ENCODE peak calls at places on chromosome 12, in six cellular contexts. F is adrenal gland, C is GM23338, O is fibroblast of lung, L is A549, K is heart right ventricle. Z is an unnamed sample.
A peak's percentile ranks its signal among the peaks of the same experiment; 100 is the strongest.

GRCh38 chr12:82730832-82731497 is 44.3 kb downstream of the TMTC2 start:
- DNase-seq in K (no peak), O (peak; percentile 92), C (no peak), F (no peak), L (no peak), Z (no peak)

GRCh38 chr12:16691624-16692023 is 85.7 kb upstream of the LMO3 start:
- DNase-seq in C (peak; percentile 6), K (no peak), F (no peak), O (no peak), L (no peak), Z (no peak)

GRCh38 chr12:106915635-106916026 is 40.1 kb upstream of the TMEM263 start:
- DNase-seq in C (no peak), O (no peak), K (no peak), F (no peak), L (no peak), Z (no peak)

GRCh38 chr12:11822071-11822818 is 172.8 kb downstream of the ETV6 start:
- DNase-seq in K (no peak), O (peak; percentile 82), F (no peak), L (no peak), C (no peak), Z (no peak)

GRCh38 chr12:32995623-32996022 is 99.0 kb upstream of the PKP2 start:
- DNase-seq in F (no peak), O (no peak), L (no peak), K (no peak), C (no peak), Z (no peak)

GRCh38 chr12:127230843-127231260 is 1036.1 kb upstream of the TMEM132C start:
- DNase-seq in F (no peak), C (no peak), K (no peak), L (no peak), O (peak; percentile 99), Z (no peak)

GRCh38 chr12:25648460-25648859 is 95.4 kb upstream of the LMNTD1 start:
- DNase-seq in L (peak; percentile 24), K (peak; percentile 31), F (peak; percentile 70), C (peak; percentile 41), O (peak; percentile 80), Z (no peak)

GRCh38 chr12:55931780-55932545 is 1.0 kb downstream of the DGKA start:
- DNase-seq in O (peak; percentile 48), L (peak; percentile 44), K (peak; percentile 54), C (peak; percentile 70), F (peak; percentile 55), Z (no peak)

GRCh38 chr12:51534675-51535074 is 56.4 kb upstream of the SCN8A start:
- DNase-seq in O (no peak), F (no peak), C (no peak), K (no peak), L (no peak), Z (no peak)

GRCh38 chr12:30695327-30696102 is at the start of gene IPO8:
- DNase-seq in F (peak; percentile 94), O (peak; percentile 93), C (peak; percentile 95), L (peak; percentile 89), K (peak; percentile 95), Z (no peak)

GRCh38 chr12:27635349-27635972 is 60.8 kb upstream of the REP15 start:
- DNase-seq in C (peak; percentile 65), L (peak; percentile 41), K (no peak), O (peak; percentile 58), F (no peak), Z (no peak)
- H3K27ac ChIP-seq in C (no peak overlapping the region), L (peak overlapping the region; percentile 70), K (no peak overlapping the region), O (no peak overlapping the region), F (no peak overlapping the region), Z (no peak overlapping the region)

GRCh38 chr12:57090924-57091632 is 2.2 kb downstream of the NAB2 start:
- DNase-seq in F (peak; percentile 30), O (peak; percentile 22), L (no peak), K (no peak), C (no peak), Z (no peak)
- TF ChIP-seq CTCF in F (no peak), O (no peak), L (no peak), K (no peak), C (no peak), Z (no peak)

DNA sequence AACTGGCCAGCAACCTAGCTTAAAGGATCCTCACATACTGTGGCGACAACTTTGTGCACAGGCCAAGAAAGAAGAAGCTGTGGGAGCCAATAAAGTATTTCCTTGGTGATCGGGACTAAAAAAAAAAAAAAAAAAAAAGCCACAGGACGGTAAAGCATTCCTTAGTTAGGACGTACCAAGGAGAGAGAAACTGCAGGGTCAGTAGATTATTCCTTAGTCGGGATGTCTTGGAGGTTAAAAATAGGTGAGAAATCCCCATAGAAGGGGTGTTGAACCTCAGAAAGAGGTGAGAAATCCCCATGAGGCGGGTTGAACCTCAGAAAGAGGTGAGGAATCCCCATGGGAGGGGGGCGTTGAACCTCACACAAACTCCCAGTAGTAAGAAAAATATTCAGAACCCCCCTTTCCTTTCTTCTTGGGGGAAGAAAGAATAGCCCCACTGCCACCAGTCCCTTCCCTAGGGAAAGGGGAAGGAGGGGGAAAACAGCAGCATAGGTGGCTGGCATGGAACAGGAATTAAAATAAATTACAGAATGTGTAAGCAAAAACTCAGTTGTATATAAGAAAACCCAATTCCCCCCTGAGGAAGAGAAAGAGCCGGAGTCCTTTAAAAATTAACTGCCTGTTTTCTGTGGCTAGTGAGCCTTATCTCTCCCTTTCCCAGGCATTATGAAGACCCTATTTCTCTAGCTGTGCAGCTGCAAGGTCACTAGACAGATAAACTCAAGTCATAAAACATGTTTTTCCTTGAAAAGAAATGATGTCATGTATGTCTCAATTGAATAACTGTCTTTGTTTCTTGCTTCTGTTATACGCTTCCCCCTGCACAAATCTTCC is 26.8 kb downstream of the KLRK1 start:
- DNase-seq in F (no peak), L (no peak), O (peak; percentile 48), K (no peak), C (peak; percentile 52), Z (no peak)
- H3K27ac ChIP-seq in F (peak overlapping the region; percentile 77), L (no peak overlapping the region), O (no peak overlapping the region), K (no peak overlapping the region), C (no peak overlapping the region), Z (peak overlapping the region; percentile 98)

GRCh38 chr12:115771065-115771464 is 506.4 kb downstream of the MED13L start:
- DNase-seq in K (no peak), L (no peak), F (peak; percentile 44), O (no peak), C (peak; percentile 35), Z (no peak)
- TF ChIP-seq CTCF in K (no peak), L (peak; percentile 41), F (no peak), O (peak; percentile 20), C (peak; percentile 53), Z (no peak)

Z was measured in vagina.